ENCODE peak calls at places on chromosomes 7 and 10, in five cellular contexts. X is cardiac muscle cell; E is IMR-90; J is activated gamma-delta T cell treated with anti-CD3 and anti-CD28 coated beads, Interleukin-2, amount 50 U/mL, for 16 hours; V is activated T-cell treated with anti-CD3 and anti-CD28 coated beads, Interleukin-2, amount 50 U/mL, for 48 hours. S is an unnamed sample.

GRCh38 chr10:10209152-10209551 is 808.5 kb upstream of the CELF2 start:
- DNase-seq in X (peak), E (peak), J (no peak), V (no peak), S (peak)

GRCh38 chr10:127102176-127102575 is 94.2 kb downstream of the INSYN2A start:
- DNase-seq in X (no peak), E (no peak), J (no peak), V (no peak), S (no peak)

GRCh38 chr7:142323706-142324105 is 65.8 kb upstream of the PRSS58 start:
- DNase-seq in X (peak), E (no peak), J (no peak), V (peak), S (no peak)

GRCh38 chr7:16080131-16080530 is 341.2 kb downstream of the CRPPA start:
- DNase-seq in X (peak), E (no peak), J (no peak), V (no peak), S (no peak)

GRCh38 chr10:44195120-44196007 is 189.5 kb downstream of the CXCL12 start:
- DNase-seq in X (peak), E (peak), J (no peak), V (no peak), S (peak)

GRCh38 chr7:80721880-80722595 is 83.6 kb downstream of the CD36 start:
- DNase-seq in X (peak), E (peak), J (no peak), V (no peak), S (peak)

GRCh38 chr10:103472005-103472404 is 7.0 kb downstream of the CALHM3 start:
- DNase-seq in X (no peak), E (no peak), J (no peak), V (no peak), S (no peak)

GRCh38 chr7:108222236-108222892 is 92.2 kb upstream of the LAMB4 start:
- DNase-seq in X (peak), E (peak), J (no peak), V (no peak), S (no peak)

GRCh38 chr7:128918266-128918665 is 7.8 kb upstream of the KCP start:
- DNase-seq in X (no peak), E (no peak), J (no peak), V (no peak), S (no peak)

GRCh38 chr7:111294494-111294893 is 203.6 kb downstream of the LRRN3 start:
- DNase-seq in X (no peak), E (no peak), J (no peak), V (no peak), S (no peak)

GRCh38 chr10:33009244-33010131 is 51.5 kb upstream of the ITGB1 start:
- DNase-seq in X (no peak), E (no peak), J (no peak), V (no peak), S (no peak)

GRCh38 chr10:131701131-131701947 is 199.5 kb upstream of the PPP2R2D start:
- DNase-seq in X (no peak), E (no peak), J (no peak), V (no peak), S (no peak)

GRCh38 chr7:2225336-2225735 is 7.4 kb downstream of the MAD1L1 start:
- DNase-seq in X (no peak), E (no peak), J (no peak), V (no peak), S (no peak)

GRCh38 chr10:129934196-129934925 is 29.7 kb downstream of the EBF3 start:
- DNase-seq in X (no peak), E (no peak), J (no peak), V (no peak), S (peak)

GRCh38 chr10:60960913-60961312 is 16.9 kb upstream of the RHOBTB1 start:
- DNase-seq in X (no peak), E (no peak), J (no peak), V (no peak), S (no peak)

GRCh38 chr10:22931948-22932347 is 4.1 kb downstream of the ARMC3 start:
- DNase-seq in X (peak), E (peak), J (no peak), V (no peak), S (no peak)

GRCh38 chr10:127943336-127943910 is 36.5 kb downstream of the PTPRE start:
- DNase-seq in X (no peak), E (no peak), J (no peak), V (no peak), S (no peak)

GRCh38 chr10:122468220-122468922 is 7.0 kb downstream of the HTRA1 start:
- DNase-seq in X (no peak), E (no peak), J (no peak), V (no peak), S (no peak)

GRCh38 chr10:100562008-100562672 is 26.4 kb downstream of the HIF1AN start:
- DNase-seq in X (peak), E (peak), J (peak), V (peak), S (peak)

GRCh38 chr7:30469303-30469702 is 9.3 kb downstream of the NOD1 start:
- DNase-seq in X (peak), E (peak), J (no peak), V (no peak), S (peak)

GRCh38 chr10:128061306-128062300 is 64.6 kb downstream of the MKI67 start:
- DNase-seq in X (no peak), E (no peak), J (no peak), V (no peak), S (no peak)

GRCh38 chr10:127649642-127650041 is 87.3 kb upstream of the FOXI2 start:
- DNase-seq in X (no peak), E (no peak), J (no peak), V (no peak), S (no peak)